ENCODE peak calls at places on chromosomes 4 and X, in four cellular contexts. One of them, this sample, is unnamed.

GRCh38 chr4:88775529-88775928 is 77.9 kb upstream of the NAP1L5 start:
- DNase-seq in type B pancreatic cell: no peak
- DNase-seq in foreskin fibroblast: no peak
- DNase-seq in tibial artery: no peak
- DNase-seq in this sample: no peak

GRCh38 chrX:75151828-75152592 is 4.1 kb downstream of the ABCB7 start:
- DNase-seq in tibial artery: no peak
- DNase-seq in foreskin fibroblast: peak
- DNase-seq in type B pancreatic cell: no peak
- DNase-seq in this sample: no peak

GRCh38 chr4:181176306-181176705 is 1066.9 kb upstream of the TENM3 start:
- DNase-seq in tibial artery: no peak
- DNase-seq in type B pancreatic cell: no peak
- DNase-seq in foreskin fibroblast: no peak
- DNase-seq in this sample: no peak

GRCh38 chr4:136634121-136634520 is 898.2 kb downstream of the PCDH18 start:
- DNase-seq in type B pancreatic cell: no peak
- DNase-seq in tibial artery: no peak
- DNase-seq in foreskin fibroblast: no peak
- DNase-seq in this sample: no peak

GRCh38 chr4:76279462-76279861 is 27.1 kb upstream of the STBD1 start:
- DNase-seq in tibial artery: no peak
- DNase-seq in foreskin fibroblast: no peak
- DNase-seq in type B pancreatic cell: no peak
- DNase-seq in this sample: no peak

GRCh38 chr4:74283614-74284013 is 24.7 kb upstream of the EPGN start:
- DNase-seq in foreskin fibroblast: peak
- DNase-seq in type B pancreatic cell: no peak
- DNase-seq in tibial artery: no peak
- DNase-seq in this sample: no peak

GRCh38 chr4:157217708-157218107 is 2.8 kb upstream of the GRIA2 start:
- DNase-seq in type B pancreatic cell: no peak
- DNase-seq in tibial artery: no peak
- DNase-seq in foreskin fibroblast: peak
- DNase-seq in this sample: no peak

GRCh38 chrX:145817666-145818521 is at the start of gene SLITRK2:
- DNase-seq in type B pancreatic cell: no peak
- DNase-seq in tibial artery: no peak
- DNase-seq in foreskin fibroblast: no peak
- DNase-seq in this sample: no peak

GRCh38 chrX:129981207-129981553 is 1.3 kb upstream of the BCORL1 start:
- DNase-seq in tibial artery: no peak
- DNase-seq in foreskin fibroblast: no peak
- DNase-seq in type B pancreatic cell: no peak
- DNase-seq in this sample: no peak

GRCh38 chr4:125505637-125506036 is 190.9 kb downstream of the FAT4 start:
- DNase-seq in tibial artery: no peak
- DNase-seq in foreskin fibroblast: no peak
- DNase-seq in type B pancreatic cell: no peak
- DNase-seq in this sample: no peak

GRCh38 chr4:18566970-18567799 is 545.6 kb upstream of the LCORL start:
- DNase-seq in type B pancreatic cell: no peak
- DNase-seq in foreskin fibroblast: no peak
- DNase-seq in tibial artery: no peak
- DNase-seq in this sample: no peak

GRCh38 chrX:9351112-9351511 is 113.7 kb upstream of the TBL1X start:
- DNase-seq in tibial artery: no peak
- DNase-seq in foreskin fibroblast: no peak
- DNase-seq in type B pancreatic cell: no peak
- DNase-seq in this sample: no peak

GRCh38 chrX:118353081-118353850 is 7.4 kb downstream of the WDR44 start:
- DNase-seq in type B pancreatic cell: no peak
- DNase-seq in tibial artery: no peak
- DNase-seq in foreskin fibroblast: peak
- DNase-seq in this sample: no peak

GRCh38 chr4:58301384-58301783 is 1191.2 kb upstream of the IGFBP7 start:
- DNase-seq in foreskin fibroblast: no peak
- DNase-seq in type B pancreatic cell: no peak
- DNase-seq in tibial artery: no peak
- DNase-seq in this sample: no peak

DNA sequence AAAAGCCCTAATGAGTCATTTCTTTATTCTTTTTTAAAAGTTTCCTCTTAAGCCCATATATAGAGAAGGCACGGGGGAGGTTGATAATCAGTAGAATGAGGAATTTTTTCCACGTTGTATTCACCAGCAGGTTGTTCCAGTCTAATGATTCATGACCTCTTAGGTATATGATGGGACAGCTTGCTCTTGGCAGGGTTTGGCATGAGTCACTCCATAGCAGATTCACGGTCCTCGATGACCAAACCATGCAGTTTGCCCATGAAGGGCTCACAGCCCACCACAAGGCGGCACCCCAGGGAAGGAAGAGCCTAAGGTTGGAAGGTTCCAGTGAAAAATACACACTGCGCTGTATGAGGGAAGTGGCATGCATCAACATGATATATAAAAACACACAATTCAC is 623.8 kb upstream of the DIPK2B start:
- DNase-seq in type B pancreatic cell: no peak
- DNase-seq in tibial artery: peak
- DNase-seq in foreskin fibroblast: peak
- DNase-seq in this sample: peak
- TF ChIP-seq CTCF in type B pancreatic cell: peak
- TF ChIP-seq CTCF in tibial artery: peak
- TF ChIP-seq CTCF in foreskin fibroblast: peak
- TF ChIP-seq CTCF in this sample: no peak

DNA sequence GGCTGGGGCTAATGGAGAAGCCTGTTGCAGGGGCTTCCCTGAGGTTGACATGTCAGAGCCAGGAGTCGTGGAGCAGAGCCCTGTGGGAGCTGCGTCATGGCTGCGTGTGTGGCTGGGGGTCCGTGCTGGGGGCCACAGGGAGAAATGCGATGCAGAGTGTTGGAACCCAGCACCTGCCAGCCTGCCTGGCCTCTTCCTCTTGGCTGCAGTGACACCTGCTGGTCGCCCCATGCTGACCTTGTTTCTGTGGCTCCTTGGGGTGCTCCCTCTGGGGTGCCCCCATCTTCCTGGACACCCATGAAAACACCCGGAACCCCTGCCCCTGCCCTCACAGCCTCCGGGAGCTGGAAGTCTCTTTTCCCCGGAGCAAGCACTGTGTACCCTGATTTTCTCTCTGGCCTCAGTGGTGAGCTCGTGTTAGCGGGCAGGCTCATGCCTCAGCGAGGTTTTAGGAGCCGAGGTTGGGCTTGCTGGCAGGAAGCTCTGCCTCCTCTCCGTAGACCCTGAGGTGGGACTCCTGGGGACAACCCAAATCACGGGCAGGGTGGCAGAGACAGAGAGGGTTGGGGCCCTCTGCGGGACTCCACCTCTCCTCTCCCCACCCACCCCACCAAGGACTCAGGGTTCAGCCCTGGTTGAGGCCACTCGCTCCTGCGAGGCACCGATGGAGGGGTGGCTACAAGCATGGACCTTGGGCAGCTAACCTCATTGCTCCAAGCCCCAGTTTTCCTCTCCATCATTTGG is 103.8 kb downstream of the SORCS2 start:
- DNase-seq in type B pancreatic cell: no peak
- DNase-seq in tibial artery: no peak
- DNase-seq in foreskin fibroblast: peak
- DNase-seq in this sample: no peak
- TF ChIP-seq CTCF in type B pancreatic cell: peak
- TF ChIP-seq CTCF in tibial artery: peak
- TF ChIP-seq CTCF in foreskin fibroblast: peak
- TF ChIP-seq CTCF in this sample: no peak

GRCh38 chr4:151408630-151409469 is at the start of gene FHIP1A:
- DNase-seq in tibial artery: peak
- DNase-seq in foreskin fibroblast: peak
- DNase-seq in type B pancreatic cell: peak
- DNase-seq in this sample: peak
- TF ChIP-seq CTCF in tibial artery: peak
- TF ChIP-seq CTCF in foreskin fibroblast: no peak
- TF ChIP-seq CTCF in type B pancreatic cell: peak
- TF ChIP-seq CTCF in this sample: no peak

GRCh38 chr4:102663073-102663472 is 97.7 kb downstream of the MANBA start:
- DNase-seq in foreskin fibroblast: peak
- DNase-seq in tibial artery: no peak
- DNase-seq in type B pancreatic cell: no peak
- DNase-seq in this sample: no peak
- TF ChIP-seq CTCF in foreskin fibroblast: no peak
- TF ChIP-seq CTCF in tibial artery: no peak
- TF ChIP-seq CTCF in type B pancreatic cell: no peak
- TF ChIP-seq CTCF in this sample: no peak

GRCh38 chr4:47510506-47511143 is 25.6 kb downstream of the ATP10D start:
- DNase-seq in foreskin fibroblast: peak
- DNase-seq in tibial artery: no peak
- DNase-seq in type B pancreatic cell: no peak
- DNase-seq in this sample: no peak
- TF ChIP-seq CTCF in foreskin fibroblast: peak
- TF ChIP-seq CTCF in tibial artery: peak
- TF ChIP-seq CTCF in type B pancreatic cell: peak
- TF ChIP-seq CTCF in this sample: no peak

GRCh38 chrX:110171442-110171841 is 146.4 kb downstream of the AMMECR1 start:
- DNase-seq in foreskin fibroblast: no peak
- DNase-seq in type B pancreatic cell: no peak
- DNase-seq in tibial artery: no peak
- DNase-seq in this sample: no peak

GRCh38 chrX:110168585-110168984 is 149.3 kb downstream of the AMMECR1 start:
- DNase-seq in type B pancreatic cell: no peak
- DNase-seq in foreskin fibroblast: peak
- DNase-seq in tibial artery: no peak
- DNase-seq in this sample: no peak

GRCh38 chrX:110170029-110170428 is 147.9 kb downstream of the AMMECR1 start:
- DNase-seq in foreskin fibroblast: no peak
- DNase-seq in type B pancreatic cell: no peak
- DNase-seq in tibial artery: no peak
- DNase-seq in this sample: no peak

GRCh38 chrX:110172215-110172614 is 145.7 kb downstream of the AMMECR1 start:
- DNase-seq in foreskin fibroblast: no peak
- DNase-seq in tibial artery: no peak
- DNase-seq in type B pancreatic cell: no peak
- DNase-seq in this sample: no peak

DNA sequence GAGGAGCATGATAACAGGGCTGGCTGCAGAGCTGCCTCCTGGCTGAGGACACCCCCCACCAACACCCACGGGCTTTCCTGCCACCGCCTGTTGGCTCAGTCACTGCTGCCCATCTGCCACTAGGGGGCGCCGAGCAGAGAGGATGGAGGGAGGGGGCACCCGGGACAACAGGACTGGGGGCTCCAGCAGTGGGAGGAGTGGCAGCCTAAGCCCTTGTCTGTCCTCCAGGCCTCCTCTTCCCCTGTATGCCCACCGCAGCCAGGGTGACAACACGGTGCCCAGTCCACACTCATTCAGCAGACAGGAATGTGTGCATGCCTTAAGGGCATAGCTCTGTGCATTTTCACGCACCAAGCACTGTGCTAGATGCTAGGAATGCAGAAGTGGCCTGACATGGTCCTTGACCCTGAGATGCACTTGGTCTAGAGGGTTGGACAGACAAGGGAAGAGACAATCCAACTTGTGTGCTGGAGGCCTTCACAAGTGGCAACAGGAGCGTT is 149.9 kb downstream of the AMMECR1 start:
- DNase-seq in tibial artery: no peak
- DNase-seq in foreskin fibroblast: peak
- DNase-seq in type B pancreatic cell: no peak
- DNase-seq in this sample: no peak
- TF ChIP-seq CTCF in tibial artery: peak
- TF ChIP-seq CTCF in foreskin fibroblast: peak
- TF ChIP-seq CTCF in type B pancreatic cell: peak
- TF ChIP-seq CTCF in this sample: peak

DNA sequence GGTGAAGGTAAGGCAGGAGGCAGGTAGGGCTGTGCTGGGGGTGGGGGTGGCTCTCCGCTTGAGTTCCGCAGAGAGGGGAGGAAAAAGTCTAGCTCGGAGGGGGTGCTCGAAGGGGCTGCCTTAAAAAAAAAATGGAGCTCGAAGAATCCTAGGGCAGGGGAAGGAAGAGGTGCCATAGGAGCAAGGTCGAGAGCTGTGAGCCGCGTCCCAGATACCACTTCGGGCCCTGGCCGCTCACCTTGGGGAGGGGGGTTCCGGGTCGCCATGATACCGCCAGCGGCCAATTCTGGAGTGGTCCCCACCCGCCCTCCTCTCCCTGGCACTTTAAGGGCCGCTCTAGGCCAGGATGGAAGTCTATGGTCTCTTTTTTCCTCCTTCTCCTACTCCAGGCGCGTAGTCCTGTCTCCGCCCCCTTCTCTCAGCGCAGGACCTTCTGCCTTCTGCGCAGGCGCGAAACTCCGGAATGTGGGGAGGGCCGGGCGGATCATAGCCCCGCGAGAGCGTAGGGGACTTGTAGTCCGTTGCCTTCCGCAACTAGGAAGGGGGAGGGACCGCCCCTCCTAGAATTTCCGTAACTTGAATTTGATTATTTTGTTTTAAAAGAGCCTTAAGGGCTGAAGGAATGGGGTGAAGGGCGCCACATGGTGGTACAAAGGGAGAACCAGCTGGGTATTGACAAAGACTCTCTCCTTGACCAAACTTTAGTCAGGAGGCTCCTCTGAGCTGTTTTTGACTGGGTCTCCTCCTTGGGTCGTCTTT is at the start of gene FUNDC1:
- DNase-seq in type B pancreatic cell: peak
- DNase-seq in foreskin fibroblast: peak
- DNase-seq in tibial artery: peak
- DNase-seq in this sample: peak
- TF ChIP-seq CTCF in type B pancreatic cell: peak
- TF ChIP-seq CTCF in foreskin fibroblast: peak
- TF ChIP-seq CTCF in tibial artery: no peak
- TF ChIP-seq CTCF in this sample: no peak

GRCh38 chrX:136028383-136028984 is 43.2 kb downstream of the SLC9A6 start:
- DNase-seq in type B pancreatic cell: no peak
- DNase-seq in foreskin fibroblast: peak
- DNase-seq in tibial artery: no peak
- DNase-seq in this sample: no peak
- TF ChIP-seq CTCF in type B pancreatic cell: peak
- TF ChIP-seq CTCF in foreskin fibroblast: peak
- TF ChIP-seq CTCF in tibial artery: peak
- TF ChIP-seq CTCF in this sample: peak

This sample was measured in coronary artery.